ENCODE peak calls at places on chromosomes 13 and 19, in nine cellular contexts. E is brain microvascular endothelial cell; M is NCI-H748 treated with DMSO at 0.1 percent for 48 hours; D is ACHN; V is fibroblast of lung; Q is upper lobe of right lung; O is A549; P is activated CD8-positive, alpha-beta T cell treated with anti-CD3 and anti-CD28 coated beads, Interleukin-2, amount 10 ng/mL, durations not matched to agents 7 days and 5 days; T is ovary. F is an unnamed sample.

GRCh38 chr13:102694944-102695343 is at the start of gene METTL21C:
- DNase-seq in E (no peak), M (no peak), D (no peak), V (no peak), Q (no peak), O (no peak), P (no peak), T (no peak), F (no peak)

GRCh38 chr19:56946164-56946563 is 105.6 kb upstream of the PEG3 start:
- DNase-seq in E (no peak), M (no peak), D (no peak), V (no peak), Q (no peak), O (no peak), P (no peak), T (peak), F (no peak)

GRCh38 chr13:73421310-73421912 is 362.6 kb downstream of the KLF5 start:
- DNase-seq in E (no peak), M (no peak), D (no peak), V (no peak), Q (no peak), O (no peak), P (no peak), T (no peak), F (no peak)

GRCh38 chr13:102399791-102400618 is 1.8 kb downstream of the FGF14 start:
- DNase-seq in E (no peak), M (peak), D (peak), V (peak), Q (peak), O (no peak), P (peak), T (no peak), F (no peak)

GRCh38 chr19:56141416-56141992 is 417 bp downstream of the ZNF444 start:
- DNase-seq in E (no peak), M (no peak), D (no peak), V (no peak), Q (no peak), O (no peak), P (peak), T (no peak), F (peak)

GRCh38 chr19:47240561-47240960 is 9.6 kb upstream of the BBC3 start:
- DNase-seq in E (no peak), M (no peak), D (no peak), V (no peak), Q (no peak), O (no peak), P (no peak), T (no peak), F (no peak)

GRCh38 chr19:19388568-19389555 is 16.6 kb upstream of the GATAD2A start:
- DNase-seq in E (no peak), M (no peak), D (no peak), V (no peak), Q (no peak), O (no peak), P (no peak), T (no peak), F (no peak)

GRCh38 chr19:52391135-52391534 is 6.5 kb upstream of the ZNF528 start:
- DNase-seq in E (no peak), M (no peak), D (no peak), V (no peak), Q (no peak), O (no peak), P (no peak), T (no peak), F (no peak)

GRCh38 chr13:83503424-83503823 is 378.9 kb downstream of the SLITRK1 start:
- DNase-seq in E (peak), M (no peak), D (no peak), V (peak), Q (no peak), O (no peak), P (no peak), T (no peak), F (no peak)

GRCh38 chr13:43365042-43365344 is 341.6 kb downstream of the DNAJC15 start:
- DNase-seq in E (no peak), M (no peak), D (no peak), V (no peak), Q (no peak), O (no peak), P (no peak), T (no peak), F (no peak)

GRCh38 chr13:110373617-110374016 is 66.5 kb downstream of the COL4A2 start:
- DNase-seq in E (no peak), M (no peak), D (no peak), V (no peak), Q (peak), O (no peak), P (no peak), T (no peak), F (no peak)

GRCh38 chr19:5128251-5128931 is 159.5 kb downstream of the KDM4B start:
- DNase-seq in E (peak), M (no peak), D (no peak), V (peak), Q (no peak), O (no peak), P (no peak), T (peak), F (no peak)

GRCh38 chr13:29594310-29594709 is 1.2 kb downstream of the SLC7A1 start:
- DNase-seq in E (peak), M (peak), D (peak), V (peak), Q (no peak), O (peak), P (peak), T (peak), F (peak)

GRCh38 chr13:49429061-49429460 is 14.8 kb downstream of the CAB39L start:
- DNase-seq in E (no peak), M (no peak), D (no peak), V (no peak), Q (no peak), O (no peak), P (no peak), T (no peak), F (no peak)

GRCh38 chr19:39479916-39480315 is 722 bp upstream of the TIMM50 start:
- DNase-seq in E (no peak), M (no peak), D (no peak), V (no peak), Q (no peak), O (no peak), P (no peak), T (no peak), F (no peak)

GRCh38 chr13:93462151-93462550 is 235.5 kb downstream of the GPC6 start:
- DNase-seq in E (no peak), M (no peak), D (no peak), V (no peak), Q (no peak), O (no peak), P (no peak), T (no peak), F (no peak)

GRCh38 chr13:110799246-110800236 is 86.0 kb downstream of the ING1 start:
- DNase-seq in E (peak), M (no peak), D (no peak), V (peak), Q (no peak), O (no peak), P (no peak), T (peak), F (no peak)

GRCh38 chr19:5128932-5129389 is 160.0 kb downstream of the KDM4B start:
- DNase-seq in E (peak), M (no peak), D (no peak), V (peak), Q (no peak), O (no peak), P (no peak), T (peak), F (no peak)

GRCh38 chr13:29884671-29885424 is 34.4 kb upstream of the UBL3 start:
- DNase-seq in E (no peak), M (no peak), D (no peak), V (no peak), Q (no peak), O (no peak), P (no peak), T (no peak), F (peak)

GRCh38 chr19:35270381-35270811 is 1.6 kb downstream of the USF2 start:
- DNase-seq in E (no peak), M (no peak), D (no peak), V (no peak), Q (no peak), O (no peak), P (no peak), T (no peak), F (no peak)

GRCh38 chr19:43546581-43546980 is 13.6 kb downstream of the ZNF575 start:
- DNase-seq in E (no peak), M (no peak), D (no peak), V (no peak), Q (no peak), O (no peak), P (no peak), T (no peak), F (no peak)